ENCODE peak calls at places on chromosomes 7 and 10, in nine cellular contexts. S is neuronal stem cell; U is SJSA1; Z is hepatocyte; F is transverse colon; X is CD4-positive, CD25-positive, alpha-beta regulatory T cell; Y is colonic mucosa; I is left ventricle myocardium inferior; H is right atrium auricular region. N is an unnamed sample. For H3K27me3, the result is how much of the 10 kb centered on the place peaks cover.

GRCh38 chr7:151060416-151061234 is 1.2 kb downstream of the SLC4A2 start:
- DNase-seq in S (peak), U (no peak), Z (peak), F (peak), X (no peak), Y (peak), I (no peak), H (no peak), N (peak)

GRCh38 chr7:2953099-2953498 is 90.6 kb downstream of the CARD11 start:
- DNase-seq in S (no peak), U (no peak), Z (no peak), F (no peak), X (no peak), Y (no peak), I (no peak), H (no peak), N (no peak)

GRCh38 chr10:124296121-124296812 is 122.5 kb downstream of the OAT start:
- DNase-seq in S (no peak), U (no peak), Z (peak), F (no peak), X (no peak), Y (no peak), I (no peak), H (no peak), N (no peak)

GRCh38 chr10:5975641-5976473 is 1.5 kb downstream of the IL15RA start:
- DNase-seq in S (no peak), U (peak), Z (no peak), F (peak), X (peak), Y (peak), I (peak), H (peak), N (peak)

GRCh38 chr7:141974831-141975230 is 1.3 kb upstream of the TAS2R38 start:
- DNase-seq in S (no peak), U (no peak), Z (peak), F (peak), X (no peak), Y (peak), I (no peak), H (no peak), N (peak)

GRCh38 chr7:80386686-80387085 is 125.2 kb downstream of the GNAT3 start:
- DNase-seq in S (no peak), U (no peak), Z (no peak), F (no peak), X (no peak), Y (no peak), I (no peak), H (no peak), N (no peak)

GRCh38 chr10:112182808-112183328 is 697 bp downstream of the GPAM start:
- DNase-seq in S (peak), U (no peak), Z (no peak), F (no peak), X (no peak), Y (peak), I (no peak), H (no peak), N (peak)

GRCh38 chr7:134482858-134483257 is 24.0 kb upstream of the AKR1B1 start:
- DNase-seq in S (no peak), U (no peak), Z (no peak), F (no peak), X (no peak), Y (no peak), I (no peak), H (no peak), N (no peak)

GRCh38 chr7:106045139-106045538 is 67.0 kb downstream of the SYPL1 start:
- DNase-seq in S (no peak), U (no peak), Z (no peak), F (no peak), X (no peak), Y (no peak), I (no peak), H (no peak), N (no peak)

GRCh38 chr7:142301923-142302550 is 44.2 kb upstream of the PRSS58 start:
- DNase-seq in S (no peak), U (no peak), Z (no peak), F (no peak), X (no peak), Y (no peak), I (no peak), H (no peak), N (peak)

GRCh38 chr7:90194911-90195809 is 16.4 kb upstream of the STEAP2 start:
- DNase-seq in S (no peak), U (no peak), Z (no peak), F (no peak), X (no peak), Y (no peak), I (no peak), H (no peak), N (no peak)

GRCh38 chr10:31603245-31604087 is 284.4 kb downstream of the ZEB1 start:
- DNase-seq in S (peak), U (peak), Z (peak), F (peak), X (peak), Y (peak), I (peak), H (peak), N (peak)

GRCh38 chr10:118729641-118730258 is 25.0 kb downstream of the CACUL1 start:
- DNase-seq in S (no peak), U (no peak), Z (no peak), F (no peak), X (no peak), Y (no peak), I (no peak), H (no peak), N (peak)

GRCh38 chr10:80281784-80282505 is 7.5 kb downstream of the MAT1A start:
- DNase-seq in S (no peak), U (no peak), Z (peak), F (no peak), X (no peak), Y (no peak), I (no peak), H (no peak), N (peak)
- H3K27me3 ChIP-seq in S (under half), U (under half), Z (under half), F (under half), X (under half), Y (under half), I (under half), H (under half), N (under half)

DNA sequence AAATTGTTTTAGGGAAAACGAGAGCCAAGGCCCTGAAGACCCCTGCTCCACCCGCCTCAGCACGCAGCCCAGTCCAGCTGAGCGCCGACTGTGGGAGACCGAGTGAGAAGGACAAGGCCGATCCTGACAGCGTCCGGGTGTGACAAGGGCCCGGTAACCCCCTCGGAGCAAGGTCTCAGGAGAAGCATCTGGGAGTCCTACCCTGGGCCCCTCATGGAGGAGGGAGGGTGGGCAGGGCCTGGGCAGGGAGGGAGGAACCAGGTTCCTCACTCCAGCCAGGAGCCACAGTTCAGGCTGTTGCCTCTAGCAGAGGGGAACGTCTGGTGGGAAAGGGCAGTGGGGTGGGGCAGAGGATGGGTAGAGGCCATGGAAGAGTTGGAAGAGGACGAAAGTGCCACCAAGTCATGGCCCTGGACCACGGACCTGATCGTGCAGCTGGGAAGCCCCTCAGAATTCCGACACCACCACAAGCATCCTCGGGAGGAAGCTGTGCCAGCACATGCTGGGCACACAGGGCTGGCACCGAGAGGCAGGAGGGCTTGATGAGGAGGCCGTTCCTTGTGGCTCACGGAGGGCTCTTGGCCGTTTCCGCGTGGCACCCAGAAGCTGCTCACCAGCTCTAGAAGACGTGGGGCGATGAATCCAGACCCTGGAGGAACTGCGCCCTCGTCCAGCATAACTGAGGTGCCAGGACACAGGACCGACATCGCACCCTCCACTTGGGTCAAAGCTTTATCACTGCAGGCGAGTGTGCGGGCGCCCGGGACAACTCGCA is 2.2 kb upstream of the KNDC1 start:
- DNase-seq in S (no peak), U (peak), Z (no peak), F (no peak), X (no peak), Y (no peak), I (no peak), H (no peak), N (no peak)
- H3K27me3 ChIP-seq in S (under half), U (under half), Z (under half), F (under half), X (under half), Y (under half), I (half or more), H (under half), N (under half)

DNA sequence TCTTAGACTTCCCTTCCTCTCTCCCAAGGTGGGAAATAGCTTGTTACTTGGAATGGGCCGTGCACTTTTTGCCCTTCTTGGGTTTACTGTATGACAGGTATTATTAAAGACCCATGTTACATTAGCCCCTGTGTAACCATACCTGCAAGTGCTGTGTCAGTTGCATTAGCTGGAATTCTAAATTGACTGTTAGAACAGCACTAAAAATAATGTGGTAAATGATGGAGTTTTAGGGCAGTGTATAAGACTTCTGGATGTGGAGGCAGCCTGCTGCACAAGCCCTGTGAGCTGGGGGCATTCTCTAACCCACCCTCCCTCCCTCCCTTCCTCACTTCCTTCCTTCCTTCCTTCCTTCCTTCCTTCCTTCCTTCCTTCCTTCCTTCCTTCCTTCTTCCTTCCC is 52.7 kb downstream of the GALNT17 start:
- DNase-seq in S (no peak), U (no peak), Z (no peak), F (no peak), X (no peak), Y (no peak), I (no peak), H (no peak), N (no peak)
- H3K27me3 ChIP-seq in S (under half), U (under half), Z (under half), F (under half), X (under half), Y (under half), I (under half), H (under half), N (under half)

GRCh38 chr10:69679736-69680135 is 49.7 kb downstream of the FAM241B start:
- DNase-seq in S (no peak), U (no peak), Z (no peak), F (no peak), X (no peak), Y (no peak), I (no peak), H (no peak), N (no peak)
- H3K27me3 ChIP-seq in S (half or more), U (under half), Z (under half), F (under half), X (under half), Y (under half), I (half or more), H (under half), N (under half)

GRCh38 chr10:116850058-116850611 is 836 bp downstream of the ENO4 start:
- DNase-seq in S (no peak), U (no peak), Z (no peak), F (no peak), X (no peak), Y (no peak), I (no peak), H (no peak), N (no peak)
- H3K27me3 ChIP-seq in S (under half), U (under half), Z (under half), F (under half), X (under half), Y (under half), I (under half), H (under half), N (under half)

DNA sequence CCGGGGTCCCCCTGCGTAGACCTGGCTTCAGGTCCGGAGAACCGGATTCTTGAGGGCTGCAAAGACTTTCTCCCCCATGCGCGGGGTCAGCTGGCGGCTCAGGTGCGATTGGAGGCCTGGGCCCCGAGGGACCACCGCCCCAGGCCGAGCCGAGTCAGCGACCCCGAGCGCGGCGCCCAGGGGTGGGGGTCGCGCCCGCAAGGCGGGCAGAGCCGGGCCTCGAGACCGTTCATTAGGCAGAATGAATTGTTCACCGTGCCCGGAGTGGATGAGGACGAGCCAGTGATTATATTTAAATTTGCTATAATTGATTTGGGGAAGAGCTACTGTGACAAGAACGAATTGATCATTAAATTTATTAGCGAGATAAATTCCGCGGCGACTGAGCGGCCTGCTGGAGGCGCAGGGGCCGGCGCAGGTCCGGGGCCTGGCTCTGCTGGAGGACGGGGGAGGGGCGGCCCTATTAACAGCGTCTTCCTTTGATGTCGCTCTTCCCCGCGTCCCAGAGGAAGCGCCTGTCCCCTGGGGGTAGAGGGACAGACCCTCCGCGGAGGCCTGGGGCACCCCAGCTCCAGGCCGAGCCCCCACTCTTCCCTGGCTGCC is 7.5 kb downstream of the MNX1 start:
- DNase-seq in S (no peak), U (peak), Z (no peak), F (no peak), X (no peak), Y (peak), I (no peak), H (no peak), N (peak)
- H3K27me3 ChIP-seq in S (half or more), U (half or more), Z (half or more), F (half or more), X (under half), Y (under half), I (half or more), H (under half), N (under half)

GRCh38 chr7:1293950-1294728 is 61.5 kb downstream of the UNCX start:
- DNase-seq in S (no peak), U (no peak), Z (no peak), F (no peak), X (no peak), Y (no peak), I (no peak), H (no peak), N (no peak)
- H3K27me3 ChIP-seq in S (half or more), U (half or more), Z (under half), F (half or more), X (under half), Y (under half), I (half or more), H (under half), N (under half)

N was measured in small intestine.